ENCODE peak calls at places on chromosomes 1 and 21, in four cellular contexts. One of them, this sample, is unnamed.

GRCh38 chr21:45868488-45868887 is 113.1 kb upstream of the COL6A1 start:
- DNase-seq in HepG2: no peak
- DNase-seq in GM12878: no peak
- DNase-seq in K562: no peak
- DNase-seq in this sample: no peak

GRCh38 chr1:221449801-221450470 is 292.0 kb downstream of the DUSP10 start:
- DNase-seq in K562: no peak
- DNase-seq in GM12878: no peak
- DNase-seq in HepG2: no peak
- DNase-seq in this sample: no peak

GRCh38 chr1:145736191-145736590 is 16.9 kb downstream of the CD160 start:
- DNase-seq in K562: no peak
- DNase-seq in GM12878: no peak
- DNase-seq in HepG2: no peak
- DNase-seq in this sample: no peak

GRCh38 chr1:9690440-9691107 is 39.0 kb downstream of the PIK3CD start:
- DNase-seq in HepG2: no peak
- DNase-seq in GM12878: no peak
- DNase-seq in K562: no peak
- DNase-seq in this sample: no peak

GRCh38 chr1:206790502-206791250 is 18.4 kb upstream of the IL10 start:
- DNase-seq in GM12878: no peak
- DNase-seq in HepG2: no peak
- DNase-seq in K562: no peak
- DNase-seq in this sample: no peak

GRCh38 chr1:68916227-68916853 is 419.5 kb upstream of the DEPDC1 start:
- DNase-seq in GM12878: no peak
- DNase-seq in HepG2: no peak
- DNase-seq in K562: no peak
- DNase-seq in this sample: no peak

GRCh38 chr1:156489166-156489934 is 11.2 kb downstream of the MEF2D start:
- DNase-seq in HepG2: no peak
- DNase-seq in K562: peak; percentile 68
- DNase-seq in GM12878: no peak
- DNase-seq in this sample: no peak

GRCh38 chr1:116481934-116482333 is 88.9 kb downstream of the CD58 start:
- DNase-seq in K562: no peak
- DNase-seq in HepG2: no peak
- DNase-seq in GM12878: no peak
- DNase-seq in this sample: no peak

GRCh38 chr1:12460911-12461621 is 156.9 kb downstream of the DHRS3 start:
- DNase-seq in HepG2: no peak
- DNase-seq in K562: peak; percentile 84
- DNase-seq in GM12878: no peak
- DNase-seq in this sample: no peak

GRCh38 chr1:178497903-178498478 is 1.2 kb upstream of the CLEC20A start:
- DNase-seq in K562: no peak
- DNase-seq in HepG2: no peak
- DNase-seq in GM12878: no peak
- DNase-seq in this sample: no peak

GRCh38 chr1:4033732-4034131 is 133.7 kb upstream of the C1orf174 start:
- DNase-seq in GM12878: no peak
- DNase-seq in K562: no peak
- DNase-seq in HepG2: no peak
- DNase-seq in this sample: no peak

GRCh38 chr1:970242-970972 is 4.1 kb downstream of the PLEKHN1 start:
- DNase-seq in GM12878: no peak
- DNase-seq in HepG2: no peak
- DNase-seq in K562: no peak
- DNase-seq in this sample: no peak

GRCh38 chr1:226604846-226605572 is 56.4 kb downstream of the STUM start:
- DNase-seq in HepG2: no peak
- DNase-seq in K562: no peak
- DNase-seq in GM12878: no peak
- DNase-seq in this sample: no peak

GRCh38 chr1:89890085-89890754 is 69.4 kb downstream of the LRRC8D start:
- DNase-seq in K562: peak; percentile 78
- DNase-seq in GM12878: no peak
- DNase-seq in HepG2: no peak
- DNase-seq in this sample: peak; percentile 47

GRCh38 chr1:238063454-238063853 is 172.7 kb upstream of the ZP4 start:
- DNase-seq in HepG2: no peak
- DNase-seq in K562: no peak
- DNase-seq in GM12878: peak; percentile 60
- DNase-seq in this sample: no peak

GRCh38 chr1:176795929-176796328 is 333.0 kb downstream of the PAPPA2 start:
- DNase-seq in GM12878: no peak
- DNase-seq in HepG2: no peak
- DNase-seq in K562: peak; percentile 5
- DNase-seq in this sample: no peak

DNA sequence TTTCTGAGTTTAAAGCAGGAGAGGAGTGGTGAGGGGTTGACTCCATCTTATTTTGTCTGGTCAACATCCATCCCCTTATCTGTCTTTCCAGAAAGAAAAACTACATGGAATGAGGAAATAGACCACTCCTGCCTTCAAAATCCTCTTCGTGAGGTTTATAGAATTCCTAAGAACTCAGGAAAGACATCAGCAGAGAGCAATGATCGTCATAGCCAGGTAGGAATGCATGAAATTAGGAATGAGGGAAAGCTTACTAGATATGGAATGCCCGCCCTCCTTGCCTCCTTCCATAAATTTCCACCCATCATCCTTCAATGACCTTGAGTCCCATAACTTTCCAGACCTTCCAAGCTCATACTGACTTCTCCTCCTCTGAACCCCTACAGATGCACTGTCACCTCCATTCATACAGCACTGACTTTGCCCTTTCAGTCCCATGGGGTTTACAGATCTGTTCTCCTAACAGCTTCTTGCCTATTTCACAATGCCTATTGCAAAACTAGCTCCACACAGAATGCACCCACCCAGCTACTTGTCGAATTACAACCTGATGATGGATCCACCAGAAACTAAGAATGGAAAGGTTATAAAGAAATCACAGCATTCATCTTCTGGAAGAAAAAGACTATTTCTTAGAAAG is 23.7 kb upstream of the PPP1R15B start:
- DNase-seq in GM12878: no peak
- DNase-seq in HepG2: peak; percentile 56
- DNase-seq in K562: no peak
- DNase-seq in this sample: no peak
- TF ChIP-seq FOXM1 in GM12878: no peak
- TF ChIP-seq FOXM1 in HepG2: no peak
- TF ChIP-seq FOXM1 in K562: no peak
- TF ChIP-seq FOXM1 in this sample: no peak

DNA sequence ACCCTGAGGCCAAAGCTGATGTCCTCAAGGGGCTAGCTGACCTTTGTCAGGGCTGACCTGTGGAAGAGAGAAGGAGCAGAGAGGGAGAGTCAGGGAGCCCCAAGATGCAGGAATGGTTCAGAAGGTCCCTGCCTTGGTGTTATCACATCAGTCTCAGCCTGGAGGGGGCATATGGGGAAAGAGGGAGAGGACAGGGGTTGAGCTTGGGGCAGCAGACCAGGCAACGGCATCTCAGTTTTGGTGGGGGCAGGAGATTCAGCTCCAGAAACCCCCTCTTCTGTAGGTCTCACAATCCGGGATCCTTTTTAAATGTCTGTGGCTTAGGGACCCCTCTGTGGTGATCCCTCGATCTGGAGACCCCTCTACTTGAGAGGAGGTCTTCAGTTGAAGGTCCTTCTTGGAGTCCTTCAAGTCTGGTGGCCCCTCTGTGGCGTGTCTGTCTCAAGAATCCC is 802 bp downstream of the S100A13 start:
- DNase-seq in K562: no peak
- DNase-seq in GM12878: no peak
- DNase-seq in HepG2: no peak
- DNase-seq in this sample: no peak
- TF ChIP-seq SP1 in K562: no peak
- TF ChIP-seq SP1 in GM12878: no peak
- TF ChIP-seq SP1 in HepG2: no peak
- TF ChIP-seq SP1 in this sample: no peak

GRCh38 chr1:21661886-21662285 is 7.3 kb downstream of the RAP1GAP start:
- DNase-seq in HepG2: no peak
- DNase-seq in GM12878: no peak
- DNase-seq in K562: no peak
- DNase-seq in this sample: no peak
- TF ChIP-seq FOXK2 in HepG2: no peak
- TF ChIP-seq FOXK2 in GM12878: no peak
- TF ChIP-seq FOXK2 in K562: no peak
- TF ChIP-seq FOXK2 in this sample: no peak

GRCh38 chr1:6534248-6534647 is 20.1 kb downstream of the NOL9 start:
- DNase-seq in K562: no peak
- DNase-seq in GM12878: no peak
- DNase-seq in HepG2: no peak
- DNase-seq in this sample: no peak
- TF ChIP-seq FOXM1 in K562: no peak
- TF ChIP-seq FOXM1 in GM12878: no peak
- TF ChIP-seq FOXM1 in HepG2: no peak
- TF ChIP-seq FOXM1 in this sample: no peak

GRCh38 chr1:46019348-46019747 is 113.1 kb downstream of the PIK3R3 start:
- DNase-seq in HepG2: no peak
- DNase-seq in K562: no peak
- DNase-seq in GM12878: no peak
- DNase-seq in this sample: no peak
- TF ChIP-seq SP1 in HepG2: no peak
- TF ChIP-seq SP1 in K562: no peak
- TF ChIP-seq SP1 in GM12878: no peak
- TF ChIP-seq SP1 in this sample: no peak

DNA sequence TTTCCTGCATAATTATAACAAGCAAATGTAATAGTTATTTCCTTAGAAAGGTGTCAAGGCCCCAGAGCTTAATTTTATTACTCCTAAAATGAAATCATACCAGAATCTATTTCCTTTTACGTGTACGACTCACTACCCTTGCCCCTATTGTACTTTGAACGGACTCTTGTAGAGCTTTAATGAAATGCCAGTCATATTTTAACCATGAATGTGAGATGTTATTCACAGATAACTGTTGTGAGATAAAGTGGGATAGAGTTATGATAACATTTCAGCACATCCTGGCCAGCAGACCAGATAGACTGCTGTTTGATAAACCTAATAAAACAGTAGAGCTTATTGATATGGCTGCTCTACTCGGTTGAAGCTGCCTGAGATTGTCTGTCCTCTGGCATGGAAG is 500.8 kb upstream of the PBX1 start:
- DNase-seq in HepG2: no peak
- DNase-seq in K562: no peak
- DNase-seq in GM12878: no peak
- DNase-seq in this sample: no peak
- TF ChIP-seq FOXK2 in HepG2: no peak
- TF ChIP-seq FOXK2 in K562: no peak
- TF ChIP-seq FOXK2 in GM12878: no peak
- TF ChIP-seq FOXK2 in this sample: no peak

DNA sequence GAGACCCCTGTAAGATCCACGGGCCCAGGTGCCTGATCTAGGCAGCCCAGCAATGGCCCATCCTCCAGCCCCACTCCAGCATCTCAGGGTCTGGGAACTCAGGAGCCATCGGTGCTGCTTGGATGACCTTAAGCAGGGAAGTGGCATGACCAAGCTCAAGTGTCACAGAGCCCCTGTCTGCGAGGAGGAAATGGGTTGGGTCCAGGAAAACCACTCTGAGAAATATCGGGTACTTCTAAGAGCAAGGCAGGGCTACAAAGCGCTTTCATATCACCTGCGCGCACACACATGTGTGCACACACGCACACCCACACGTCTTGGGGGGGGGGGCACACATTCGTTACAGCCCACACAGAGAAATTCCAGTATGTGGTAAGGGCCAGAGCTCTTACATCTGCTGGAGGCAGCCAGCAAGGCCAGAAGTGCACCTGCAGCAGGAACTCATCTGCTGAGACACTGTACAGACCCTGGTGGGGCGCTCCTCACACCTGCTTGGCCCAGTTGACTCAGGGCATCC is 32.6 kb upstream of the SPOCD1 start:
- DNase-seq in GM12878: no peak
- DNase-seq in HepG2: no peak
- DNase-seq in K562: no peak
- DNase-seq in this sample: no peak
- TF ChIP-seq FOXM1 in GM12878: no peak
- TF ChIP-seq FOXM1 in HepG2: no peak
- TF ChIP-seq FOXM1 in K562: no peak
- TF ChIP-seq FOXM1 in this sample: no peak

GRCh38 chr21:34351786-34352241 is 12.0 kb upstream of the KCNE2 start:
- DNase-seq in GM12878: peak; percentile 28
- DNase-seq in K562: peak; percentile 72
- DNase-seq in HepG2: peak; percentile 80
- DNase-seq in this sample: peak; percentile 76
- TF ChIP-seq SP1 in GM12878: no peak
- TF ChIP-seq SP1 in K562: no peak
- TF ChIP-seq SP1 in HepG2: no peak
- TF ChIP-seq SP1 in this sample: no peak